ENCODE peak calls at places on chromosomes 16 and 17, in five cellular contexts. Y is CD8-positive, alpha-beta T cell; E is effector memory CD8-positive, alpha-beta T cell; K is heart left ventricle; A is B cell. L is an unnamed sample.
A peak's percentile ranks its signal among the peaks of the same experiment; 100 is the strongest.

GRCh38 chr16:80569440-80570105 is 28.8 kb downstream of the DYNLRB2 start:
- DNase-seq in Y (peak; percentile 55), E (peak; percentile 40), K (no peak), A (no peak), L (peak; percentile 91)

GRCh38 chr17:55433029-55433628 is 11.5 kb upstream of the MMD start:
- DNase-seq in Y (no peak), E (no peak), K (no peak), A (no peak), L (peak; percentile 86)

GRCh38 chr17:39744075-39744835 is 6.5 kb downstream of the GRB7 start:
- DNase-seq in Y (no peak), E (no peak), K (no peak), A (no peak), L (no peak)

GRCh38 chr17:81053043-81053970 is 18.4 kb downstream of the BAIAP2 start:
- DNase-seq in Y (no peak), E (no peak), K (no peak), A (no peak), L (no peak)

GRCh38 chr17:31147507-31148202 is 52.9 kb downstream of the NF1 start:
- DNase-seq in Y (no peak), E (no peak), K (no peak), A (no peak), L (peak; percentile 19)

GRCh38 chr16:68368602-68368944 is 57.8 kb downstream of the PRMT7 start:
- DNase-seq in Y (no peak), E (no peak), K (no peak), A (no peak), L (no peak)

GRCh38 chr17:62763891-62764600 is 44.1 kb downstream of the MARCHF10 start:
- DNase-seq in Y (no peak), E (no peak), K (no peak), A (no peak), L (no peak)

GRCh38 chr16:49608095-49608494 is 234.5 kb downstream of the C16orf78 start:
- DNase-seq in Y (peak; percentile 15), E (no peak), K (no peak), A (no peak), L (no peak)

GRCh38 chr16:86710602-86710950 is 132.2 kb downstream of the FOXL1 start:
- DNase-seq in Y (no peak), E (no peak), K (no peak), A (no peak), L (no peak)